ENCODE peak calls at places on chromosome 14, in four cellular contexts. H, A, C and S are unnamed samples.

GRCh38 chr14:78902010-78902623 is 731.9 kb downstream of the NRXN3 start:
- DNase-seq in H (no peak), A (peak; percentile 76), C (no peak), S (peak; percentile 63)

GRCh38 chr14:34843011-34843554 is 32.1 kb downstream of the BAZ1A start:
- DNase-seq in H (peak; percentile 63), A (peak; percentile 72), C (no peak), S (peak; percentile 30)

GRCh38 chr14:20477211-20477876 is 8.1 kb downstream of the PNP start:
- DNase-seq in H (no peak), A (peak; percentile 64), C (no peak), S (no peak)

GRCh38 chr14:55303646-55304277 is 32.5 kb downstream of the FBXO34 start:
- DNase-seq in H (no peak), A (no peak), C (no peak), S (no peak)

GRCh38 chr14:86513056-86513455 is 983.1 kb downstream of the FLRT2 start:
- DNase-seq in H (no peak), A (no peak), C (no peak), S (no peak)

GRCh38 chr14:22691171-22691570 is 47.0 kb upstream of the OR6J1 start:
- DNase-seq in H (peak; percentile 45), A (peak; percentile 37), C (no peak), S (no peak)

GRCh38 chr14:73785834-73786631 is 65.6 kb upstream of the PTGR2 start:
- DNase-seq in H (peak; percentile 67), A (peak; percentile 96), C (peak; percentile 94), S (peak; percentile 71)

GRCh38 chr14:65287264-65288131 is 125.0 kb upstream of the FUT8 start:
- DNase-seq in H (no peak), A (no peak), C (no peak), S (no peak)

GRCh38 chr14:35343709-35344474 is 51.7 kb downstream of the PSMA6 start:
- DNase-seq in H (no peak), A (no peak), C (peak; percentile 67), S (no peak)

GRCh38 chr14:59704054-59704453 is 127.4 kb upstream of the CCDC175 start:
- DNase-seq in H (no peak), A (no peak), C (no peak), S (no peak)

GRCh38 chr14:99460793-99461192 is 19.9 kb downstream of the SETD3 start:
- DNase-seq in H (no peak), A (no peak), C (no peak), S (no peak)

GRCh38 chr14:91417983-91418386 is 365 bp upstream of the CCDC88C start:
- DNase-seq in H (no peak), A (no peak), C (no peak), S (no peak)

GRCh38 chr14:43166163-43166562 is 1340.9 kb downstream of the FSCB start:
- DNase-seq in H (no peak), A (no peak), C (no peak), S (no peak)

GRCh38 chr14:99579077-99579836 is 24.8 kb downstream of the CCDC85C start:
- DNase-seq in H (no peak), A (no peak), C (no peak), S (no peak)

GRCh38 chr14:84859116-84859515 is 670.8 kb upstream of the FLRT2 start:
- DNase-seq in H (no peak), A (no peak), C (no peak), S (no peak)

GRCh38 chr14:82999802-83000201 is 1466.1 kb upstream of the SEL1L start:
- DNase-seq in H (no peak), A (peak; percentile 1), C (no peak), S (no peak)

GRCh38 chr14:63287661-63288483 is 30.9 kb downstream of the GPHB5 start:
- DNase-seq in H (no peak), A (peak; percentile 60), C (no peak), S (no peak)

GRCh38 chr14:75631453-75631831 is 29.2 kb downstream of the ERG28 start:
- DNase-seq in H (no peak), A (peak; percentile 64), C (no peak), S (no peak)
- H3K4me3 ChIP-seq in H (no peak overlapping the region), A (no peak overlapping the region), C (no peak overlapping the region), S (no peak overlapping the region)

GRCh38 chr14:67759916-67760315 is 56.5 kb downstream of the ZFYVE26 start:
- DNase-seq in H (no peak), A (no peak), C (no peak), S (no peak)
- H3K4me3 ChIP-seq in H (no peak overlapping the region), A (no peak overlapping the region), C (no peak overlapping the region), S (no peak overlapping the region)

DNA sequence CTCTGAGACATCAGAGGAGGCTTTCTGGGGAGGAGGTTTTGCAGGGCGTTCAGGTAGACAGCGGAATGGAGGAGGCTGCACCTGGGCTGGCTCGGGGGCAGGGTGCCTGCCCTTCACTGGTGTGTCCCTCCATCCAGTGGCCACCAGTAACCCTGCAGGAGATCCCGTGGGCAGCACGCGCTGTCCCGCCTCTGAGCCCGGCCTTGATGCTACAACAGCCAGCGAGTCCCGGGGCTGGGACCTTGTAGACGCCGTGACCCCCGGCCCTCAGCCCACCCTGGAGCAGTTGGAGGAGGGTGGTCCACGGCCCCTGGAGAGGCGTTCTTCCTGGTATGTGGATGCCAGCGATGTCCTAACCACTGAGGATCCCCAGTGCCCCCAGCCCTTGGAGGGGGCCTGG is 10.0 kb upstream of the ADSS1 start:
- DNase-seq in H (no peak), A (no peak), C (no peak), S (no peak)
- H3K4me3 ChIP-seq in H (no peak overlapping the region), A (no peak overlapping the region), C (no peak overlapping the region), S (no peak overlapping the region)

GRCh38 chr14:24911324-24912095 is 138.4 kb downstream of the STXBP6 start:
- DNase-seq in H (no peak), A (peak; percentile 97), C (no peak), S (peak; percentile 19)
- H3K4me3 ChIP-seq in H (no peak overlapping the region), A (peak overlapping the region; percentile 72), C (no peak overlapping the region), S (no peak overlapping the region)